ENCODE peak calls at places on chromosome 5, in eight cellular contexts. O is upper lobe of right lung, L is Caco-2, R is RWPE2, H is PC-9, K is MM.1S, I is upper lobe of left lung, P is OCI-LY7. N is an unnamed sample. For H3K4me1, the result is how much of the 10 kb centered on the place peaks cover.

GRCh38 chr5:119789411-119790117 is 160.2 kb downstream of the FAM170A start:
- DNase-seq in K (peak), H (no peak), R (no peak), I (no peak), O (no peak), P (no peak), L (no peak), N (no peak)

GRCh38 chr5:176837707-176838115 is 27.4 kb downstream of the UNC5A start:
- DNase-seq in K (peak), O (peak), P (peak), R (peak), L (peak), H (no peak), I (peak), N (peak)

GRCh38 chr5:75023368-75024159 is 28.8 kb downstream of the GCNT4 start:
- DNase-seq in H (no peak), I (no peak), L (no peak), P (no peak), K (no peak), R (no peak), O (no peak), N (no peak)

GRCh38 chr5:82244854-82245635 is 33.1 kb downstream of the RPS23 start:
- DNase-seq in I (no peak), L (no peak), K (no peak), O (no peak), P (no peak), R (no peak), H (no peak), N (no peak)

GRCh38 chr5:83071286-83071685 is 5.9 kb downstream of the TMEM167A start:
- DNase-seq in O (no peak), I (no peak), L (no peak), H (no peak), R (no peak), K (no peak), P (no peak), N (no peak)

GRCh38 chr5:127206320-127207113 is 84.1 kb upstream of the MEGF10 start:
- DNase-seq in I (no peak), K (no peak), L (no peak), O (no peak), R (no peak), P (no peak), H (peak), N (no peak)

GRCh38 chr5:139994234-139994633 is 48.9 kb downstream of the NRG2 start:
- DNase-seq in K (no peak), P (no peak), L (no peak), R (no peak), H (no peak), O (no peak), I (no peak), N (no peak)

GRCh38 chr5:19172926-19173425 is 815.0 kb downstream of the CDH18 start:
- DNase-seq in O (no peak), I (no peak), K (no peak), R (no peak), P (no peak), L (no peak), H (no peak), N (no peak)

GRCh38 chr5:142650060-142650459 is 35.8 kb downstream of the FGF1 start:
- DNase-seq in O (no peak), R (peak), I (no peak), P (no peak), H (no peak), L (no peak), K (no peak), N (no peak)

GRCh38 chr5:2093859-2094615 is 211.3 kb upstream of the IRX4 start:
- DNase-seq in O (no peak), K (no peak), H (no peak), L (no peak), I (no peak), P (no peak), R (no peak), N (no peak)

GRCh38 chr5:6681682-6682081 is 31.6 kb upstream of the TENT4A start:
- DNase-seq in L (no peak), H (no peak), O (no peak), I (no peak), P (no peak), K (no peak), R (no peak), N (no peak)

GRCh38 chr5:54886866-54887265 is 98.5 kb downstream of the ESM1 start:
- DNase-seq in L (no peak), I (no peak), K (no peak), R (no peak), P (no peak), H (no peak), O (no peak), N (no peak)

GRCh38 chr5:115191439-115192031 is 21.8 kb upstream of the TRIM36 start:
- DNase-seq in I (no peak), R (no peak), P (no peak), O (no peak), H (no peak), L (no peak), K (no peak), N (no peak)

GRCh38 chr5:115749016-115749415 is 67.4 kb downstream of the CDO1 start:
- DNase-seq in L (no peak), P (no peak), H (no peak), R (no peak), I (no peak), O (no peak), K (no peak), N (no peak)

GRCh38 chr5:141508440-141508807 is 19.5 kb downstream of the PCDHGC5 start:
- DNase-seq in H (no peak), K (no peak), O (no peak), P (peak), L (no peak), R (no peak), I (no peak), N (no peak)

GRCh38 chr5:141507387-141508091 is 18.7 kb downstream of the PCDHGC5 start:
- DNase-seq in K (peak), L (no peak), P (peak), I (no peak), O (no peak), H (no peak), R (no peak), N (no peak)

GRCh38 chr5:141510160-141510559 is 21.3 kb downstream of the PCDHGC5 start:
- DNase-seq in O (no peak), I (no peak), R (no peak), H (no peak), K (no peak), L (no peak), P (peak), N (no peak)

GRCh38 chr5:141510850-141511718 is 22.2 kb downstream of the PCDHGC5 start:
- DNase-seq in L (no peak), R (no peak), K (peak), O (no peak), P (peak), I (no peak), H (no peak), N (no peak)

GRCh38 chr5:141508808-141509611 is 20.1 kb downstream of the PCDHGC5 start:
- DNase-seq in H (peak), I (no peak), O (no peak), L (no peak), P (peak), K (no peak), R (peak), N (peak)
- H3K4me1 ChIP-seq in H (under half), I (under half), O (under half), L (under half), P (half or more), K (under half), R (under half), N (under half)

DNA sequence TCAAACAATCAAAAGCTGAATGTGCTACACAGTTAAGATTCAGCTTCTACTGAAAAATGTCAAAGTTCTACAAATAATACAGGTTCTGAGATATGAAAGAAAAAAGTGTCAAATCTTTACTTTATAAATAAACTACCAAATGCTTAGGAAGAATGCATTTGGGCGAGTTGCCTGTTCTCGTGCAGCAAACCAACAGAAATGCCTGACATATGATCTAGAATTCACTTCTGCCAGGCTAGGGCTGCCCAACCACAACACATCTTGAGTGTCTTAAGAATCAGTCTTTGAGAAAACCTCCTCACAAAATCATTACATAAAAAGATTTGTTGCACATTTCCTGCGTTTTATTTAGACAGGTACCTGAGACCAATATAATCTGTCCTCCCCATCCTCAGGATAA is 42.2 kb downstream of the ANKH start:
- DNase-seq in H (no peak), K (no peak), P (no peak), I (no peak), R (no peak), O (no peak), L (no peak), N (no peak)
- H3K4me1 ChIP-seq in H (under half), K (under half), P (under half), I (under half), R (under half), O (under half), L (under half), N (under half)

DNA sequence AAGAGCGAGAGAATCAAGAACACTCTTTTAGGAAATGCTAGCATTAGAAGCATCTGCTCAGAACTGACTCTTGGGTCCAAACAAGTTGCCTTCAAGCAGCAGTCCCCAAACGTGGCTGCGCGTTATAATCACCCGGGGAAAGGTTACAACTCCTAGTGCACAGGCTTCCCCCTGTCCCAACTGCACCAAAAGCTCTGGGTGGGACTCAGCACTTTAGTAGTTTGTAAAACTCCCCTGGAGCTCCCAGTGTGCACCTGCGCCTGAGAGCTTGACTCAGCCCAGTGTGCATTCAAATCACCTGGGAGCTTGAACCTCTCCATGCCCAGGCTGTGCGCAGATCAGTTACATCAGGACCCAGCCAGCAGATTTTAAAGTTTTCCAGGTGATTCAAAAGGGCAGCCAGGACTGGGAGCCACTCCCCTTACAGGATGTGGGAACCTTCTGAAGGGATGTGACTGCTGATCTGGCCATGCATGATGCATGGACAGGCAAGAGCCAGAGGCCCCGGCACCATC is 151.4 kb downstream of the COL23A1 start:
- DNase-seq in P (no peak), I (no peak), O (no peak), L (no peak), K (no peak), R (no peak), H (no peak), N (no peak)
- H3K4me1 ChIP-seq in P (under half), I (under half), O (under half), L (under half), K (under half), R (under half), H (under half), N (under half)

GRCh38 chr5:72293495-72294055 is 26.5 kb downstream of the MRPS27 start:
- DNase-seq in K (peak), L (no peak), R (no peak), P (peak), H (no peak), I (no peak), O (no peak), N (no peak)
- H3K4me1 ChIP-seq in K (under half), L (under half), R (under half), P (half or more), H (under half), I (under half), O (under half), N (under half)

GRCh38 chr5:14213253-14213652 is 70.1 kb downstream of the TRIO start:
- DNase-seq in H (no peak), R (no peak), O (no peak), L (no peak), I (no peak), K (peak), P (no peak), N (no peak)

GRCh38 chr5:14212838-14213237 is 69.7 kb downstream of the TRIO start:
- DNase-seq in I (no peak), L (no peak), K (peak), O (no peak), R (no peak), P (peak), H (no peak), N (no peak)

GRCh38 chr5:14211818-14212799 is 69.0 kb downstream of the TRIO start:
- DNase-seq in H (no peak), K (peak), R (no peak), L (no peak), I (peak), P (peak), O (no peak), N (no peak)

GRCh38 chr5:14215901-14216300 is 72.8 kb downstream of the TRIO start:
- DNase-seq in R (no peak), O (no peak), H (no peak), L (no peak), I (no peak), P (no peak), K (no peak), N (no peak)

DNA sequence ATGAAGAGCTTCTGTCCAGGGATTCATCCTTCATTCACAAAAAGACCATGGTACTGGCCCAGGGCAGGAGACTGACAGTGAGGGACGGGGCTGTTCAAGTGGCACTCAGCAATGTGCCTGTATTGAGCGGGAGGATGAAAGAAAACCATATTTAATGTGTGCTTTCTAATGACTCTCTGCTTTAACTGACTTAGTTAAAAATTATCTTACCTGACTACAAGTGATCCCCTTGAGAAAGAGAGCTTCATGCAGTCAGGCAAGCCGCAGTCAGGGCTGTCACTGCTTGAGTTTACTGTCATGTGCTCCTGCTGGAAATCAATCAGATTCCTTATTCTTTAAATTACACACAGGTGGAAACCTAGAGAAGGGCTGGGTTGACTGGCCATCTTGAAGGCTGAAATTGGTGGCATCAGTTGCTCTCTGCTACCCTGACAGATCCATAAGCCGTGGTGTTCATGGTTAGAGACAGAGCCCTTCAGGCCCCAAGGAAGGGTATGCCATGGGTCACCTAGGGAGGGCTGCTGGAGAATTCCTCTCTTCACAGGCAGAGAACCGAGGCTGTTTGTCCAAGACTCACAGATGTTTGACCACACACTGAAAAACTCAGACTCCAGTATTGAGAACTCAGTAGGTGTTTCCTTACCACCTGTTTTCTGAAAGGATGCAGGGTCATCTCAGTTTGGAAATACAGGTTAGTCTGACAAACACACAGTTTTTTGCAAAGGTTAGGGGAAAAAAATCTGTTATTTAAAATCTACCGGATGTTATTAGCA is 70.9 kb downstream of the TRIO start:
- DNase-seq in R (no peak), P (peak), O (no peak), L (no peak), K (peak), H (no peak), I (no peak), N (no peak)
- H3K4me1 ChIP-seq in R (half or more), P (half or more), O (under half), L (under half), K (half or more), H (under half), I (half or more), N (under half)

N was measured in ascending aorta.